ENCODE peak calls at places on chromosomes 1 and 21, in ten cellular contexts. One of them, this sample, is unnamed.
A peak's percentile ranks its signal among the peaks of the same experiment; 100 is the strongest.

GRCh38 chr21:36381841-36382589 is 3.2 kb upstream of the CHAF1B start:
- DNase-seq in HFFc6: no peak
- DNase-seq in globus pallidus: no peak
- DNase-seq in psoas muscle: no peak
- DNase-seq in IMR-90: peak; percentile 9
- DNase-seq in posterior vena cava: no peak
- DNase-seq in left lung: no peak
- DNase-seq in activated T-helper 1 cell treated with anti-CD3 and anti-CD28 coated beads, Interleukin-12 subunit alpha, Interleukin-12 subunit beta, Interleukin-2, Interleukin-4 antibody, amounts not matched to agents 30 ng/mL and 10 ng/mL and 1 ng/mL, durations not matched to agents 14 hours and 24 hours and 36 hours: no peak
- DNase-seq in activated T-cell treated with anti-CD3 and anti-CD28 coated beads for 24 hours: no peak
- DNase-seq in dorsolateral prefrontal cortex: no peak
- DNase-seq in this sample: no peak

GRCh38 chr1:47024138-47024856 is 828 bp downstream of the CYP4X1 start:
- DNase-seq in psoas muscle: no peak
- DNase-seq in activated T-helper 1 cell treated with anti-CD3 and anti-CD28 coated beads, Interleukin-12 subunit alpha, Interleukin-12 subunit beta, Interleukin-2, Interleukin-4 antibody, amounts not matched to agents 30 ng/mL and 10 ng/mL and 1 ng/mL, durations not matched to agents 14 hours and 24 hours and 36 hours: no peak
- DNase-seq in globus pallidus: no peak
- DNase-seq in left lung: no peak
- DNase-seq in HFFc6: no peak
- DNase-seq in activated T-cell treated with anti-CD3 and anti-CD28 coated beads for 24 hours: no peak
- DNase-seq in IMR-90: no peak
- DNase-seq in posterior vena cava: no peak
- DNase-seq in dorsolateral prefrontal cortex: no peak
- DNase-seq in this sample: no peak

GRCh38 chr1:40479156-40479555 is 2.1 kb downstream of the ZFP69 start:
- DNase-seq in posterior vena cava: no peak
- DNase-seq in psoas muscle: no peak
- DNase-seq in IMR-90: no peak
- DNase-seq in activated T-cell treated with anti-CD3 and anti-CD28 coated beads for 24 hours: no peak
- DNase-seq in activated T-helper 1 cell treated with anti-CD3 and anti-CD28 coated beads, Interleukin-12 subunit alpha, Interleukin-12 subunit beta, Interleukin-2, Interleukin-4 antibody, amounts not matched to agents 30 ng/mL and 10 ng/mL and 1 ng/mL, durations not matched to agents 14 hours and 24 hours and 36 hours: no peak
- DNase-seq in HFFc6: no peak
- DNase-seq in left lung: no peak
- DNase-seq in dorsolateral prefrontal cortex: no peak
- DNase-seq in globus pallidus: no peak
- DNase-seq in this sample: no peak

GRCh38 chr1:64814427-64814826 is 69.6 kb downstream of the RAVER2 start:
- DNase-seq in activated T-helper 1 cell treated with anti-CD3 and anti-CD28 coated beads, Interleukin-12 subunit alpha, Interleukin-12 subunit beta, Interleukin-2, Interleukin-4 antibody, amounts not matched to agents 30 ng/mL and 10 ng/mL and 1 ng/mL, durations not matched to agents 14 hours and 24 hours and 36 hours: no peak
- DNase-seq in IMR-90: no peak
- DNase-seq in globus pallidus: no peak
- DNase-seq in psoas muscle: no peak
- DNase-seq in left lung: no peak
- DNase-seq in dorsolateral prefrontal cortex: no peak
- DNase-seq in HFFc6: no peak
- DNase-seq in activated T-cell treated with anti-CD3 and anti-CD28 coated beads for 24 hours: no peak
- DNase-seq in posterior vena cava: no peak
- DNase-seq in this sample: no peak

GRCh38 chr1:68293609-68294353 is 61.5 kb upstream of the WLS start:
- DNase-seq in HFFc6: no peak
- DNase-seq in dorsolateral prefrontal cortex: no peak
- DNase-seq in psoas muscle: no peak
- DNase-seq in activated T-helper 1 cell treated with anti-CD3 and anti-CD28 coated beads, Interleukin-12 subunit alpha, Interleukin-12 subunit beta, Interleukin-2, Interleukin-4 antibody, amounts not matched to agents 30 ng/mL and 10 ng/mL and 1 ng/mL, durations not matched to agents 14 hours and 24 hours and 36 hours: no peak
- DNase-seq in globus pallidus: no peak
- DNase-seq in activated T-cell treated with anti-CD3 and anti-CD28 coated beads for 24 hours: no peak
- DNase-seq in posterior vena cava: no peak
- DNase-seq in left lung: no peak
- DNase-seq in IMR-90: peak; percentile 45
- DNase-seq in this sample: no peak

GRCh38 chr1:2236695-2237677 is 8.9 kb downstream of the SKI start:
- DNase-seq in left lung: no peak
- DNase-seq in IMR-90: no peak
- DNase-seq in globus pallidus: no peak
- DNase-seq in activated T-cell treated with anti-CD3 and anti-CD28 coated beads for 24 hours: no peak
- DNase-seq in posterior vena cava: no peak
- DNase-seq in psoas muscle: no peak
- DNase-seq in HFFc6: no peak
- DNase-seq in dorsolateral prefrontal cortex: peak; percentile 68
- DNase-seq in activated T-helper 1 cell treated with anti-CD3 and anti-CD28 coated beads, Interleukin-12 subunit alpha, Interleukin-12 subunit beta, Interleukin-2, Interleukin-4 antibody, amounts not matched to agents 30 ng/mL and 10 ng/mL and 1 ng/mL, durations not matched to agents 14 hours and 24 hours and 36 hours: no peak
- DNase-seq in this sample: no peak

GRCh38 chr1:152050886-152051764 is 14.3 kb upstream of the S100A11 start:
- DNase-seq in globus pallidus: no peak
- DNase-seq in HFFc6: peak; percentile 28
- DNase-seq in IMR-90: peak; percentile 25
- DNase-seq in psoas muscle: no peak
- DNase-seq in activated T-cell treated with anti-CD3 and anti-CD28 coated beads for 24 hours: no peak
- DNase-seq in posterior vena cava: no peak
- DNase-seq in activated T-helper 1 cell treated with anti-CD3 and anti-CD28 coated beads, Interleukin-12 subunit alpha, Interleukin-12 subunit beta, Interleukin-2, Interleukin-4 antibody, amounts not matched to agents 30 ng/mL and 10 ng/mL and 1 ng/mL, durations not matched to agents 14 hours and 24 hours and 36 hours: no peak
- DNase-seq in dorsolateral prefrontal cortex: no peak
- DNase-seq in left lung: no peak
- DNase-seq in this sample: no peak

GRCh38 chr1:211371406-211372105 is 44.9 kb downstream of the TRAF5 start:
- DNase-seq in HFFc6: no peak
- DNase-seq in activated T-cell treated with anti-CD3 and anti-CD28 coated beads for 24 hours: no peak
- DNase-seq in IMR-90: peak; percentile 65
- DNase-seq in psoas muscle: no peak
- DNase-seq in dorsolateral prefrontal cortex: no peak
- DNase-seq in left lung: no peak
- DNase-seq in posterior vena cava: no peak
- DNase-seq in activated T-helper 1 cell treated with anti-CD3 and anti-CD28 coated beads, Interleukin-12 subunit alpha, Interleukin-12 subunit beta, Interleukin-2, Interleukin-4 antibody, amounts not matched to agents 30 ng/mL and 10 ng/mL and 1 ng/mL, durations not matched to agents 14 hours and 24 hours and 36 hours: no peak
- DNase-seq in globus pallidus: no peak
- DNase-seq in this sample: no peak

GRCh38 chr21:27024971-27025370 is 58.1 kb upstream of the ADAMTS5 start:
- DNase-seq in psoas muscle: no peak
- DNase-seq in activated T-helper 1 cell treated with anti-CD3 and anti-CD28 coated beads, Interleukin-12 subunit alpha, Interleukin-12 subunit beta, Interleukin-2, Interleukin-4 antibody, amounts not matched to agents 30 ng/mL and 10 ng/mL and 1 ng/mL, durations not matched to agents 14 hours and 24 hours and 36 hours: no peak
- DNase-seq in left lung: no peak
- DNase-seq in IMR-90: peak; percentile 13
- DNase-seq in posterior vena cava: no peak
- DNase-seq in activated T-cell treated with anti-CD3 and anti-CD28 coated beads for 24 hours: no peak
- DNase-seq in dorsolateral prefrontal cortex: no peak
- DNase-seq in globus pallidus: no peak
- DNase-seq in HFFc6: no peak
- DNase-seq in this sample: no peak

GRCh38 chr1:42957880-42958487 is 684 bp downstream of the SLC2A1 start:
- DNase-seq in activated T-cell treated with anti-CD3 and anti-CD28 coated beads for 24 hours: peak; percentile 52
- DNase-seq in dorsolateral prefrontal cortex: peak; percentile 39
- DNase-seq in activated T-helper 1 cell treated with anti-CD3 and anti-CD28 coated beads, Interleukin-12 subunit alpha, Interleukin-12 subunit beta, Interleukin-2, Interleukin-4 antibody, amounts not matched to agents 30 ng/mL and 10 ng/mL and 1 ng/mL, durations not matched to agents 14 hours and 24 hours and 36 hours: peak; percentile 71
- DNase-seq in posterior vena cava: peak; percentile 86
- DNase-seq in globus pallidus: peak; percentile 69
- DNase-seq in HFFc6: peak; percentile 36
- DNase-seq in left lung: peak; percentile 84
- DNase-seq in psoas muscle: peak; percentile 60
- DNase-seq in IMR-90: peak; percentile 40
- DNase-seq in this sample: peak; percentile 41

GRCh38 chr1:25482211-25482610 is 51.5 kb downstream of the MACO1 start:
- DNase-seq in activated T-helper 1 cell treated with anti-CD3 and anti-CD28 coated beads, Interleukin-12 subunit alpha, Interleukin-12 subunit beta, Interleukin-2, Interleukin-4 antibody, amounts not matched to agents 30 ng/mL and 10 ng/mL and 1 ng/mL, durations not matched to agents 14 hours and 24 hours and 36 hours: no peak
- DNase-seq in psoas muscle: no peak
- DNase-seq in dorsolateral prefrontal cortex: no peak
- DNase-seq in IMR-90: no peak
- DNase-seq in HFFc6: no peak
- DNase-seq in left lung: no peak
- DNase-seq in activated T-cell treated with anti-CD3 and anti-CD28 coated beads for 24 hours: no peak
- DNase-seq in posterior vena cava: no peak
- DNase-seq in globus pallidus: no peak
- DNase-seq in this sample: no peak

GRCh38 chr1:209641216-209642181 is 10.7 kb downstream of the LAMB3 start:
- DNase-seq in posterior vena cava: peak; percentile 90
- DNase-seq in activated T-cell treated with anti-CD3 and anti-CD28 coated beads for 24 hours: no peak
- DNase-seq in activated T-helper 1 cell treated with anti-CD3 and anti-CD28 coated beads, Interleukin-12 subunit alpha, Interleukin-12 subunit beta, Interleukin-2, Interleukin-4 antibody, amounts not matched to agents 30 ng/mL and 10 ng/mL and 1 ng/mL, durations not matched to agents 14 hours and 24 hours and 36 hours: no peak
- DNase-seq in dorsolateral prefrontal cortex: no peak
- DNase-seq in left lung: no peak
- DNase-seq in psoas muscle: peak; percentile 92
- DNase-seq in globus pallidus: peak; percentile 93
- DNase-seq in IMR-90: no peak
- DNase-seq in HFFc6: no peak
- DNase-seq in this sample: peak; percentile 91

GRCh38 chr21:45049725-45050359 is 24.5 kb upstream of the ADARB1 start:
- DNase-seq in posterior vena cava: peak; percentile 79
- DNase-seq in dorsolateral prefrontal cortex: no peak
- DNase-seq in activated T-helper 1 cell treated with anti-CD3 and anti-CD28 coated beads, Interleukin-12 subunit alpha, Interleukin-12 subunit beta, Interleukin-2, Interleukin-4 antibody, amounts not matched to agents 30 ng/mL and 10 ng/mL and 1 ng/mL, durations not matched to agents 14 hours and 24 hours and 36 hours: no peak
- DNase-seq in HFFc6: no peak
- DNase-seq in left lung: no peak
- DNase-seq in activated T-cell treated with anti-CD3 and anti-CD28 coated beads for 24 hours: no peak
- DNase-seq in psoas muscle: no peak
- DNase-seq in globus pallidus: no peak
- DNase-seq in IMR-90: peak; percentile 47
- DNase-seq in this sample: no peak

GRCh38 chr1:237709355-237709754 is 181.4 kb downstream of the ZP4 start:
- DNase-seq in activated T-cell treated with anti-CD3 and anti-CD28 coated beads for 24 hours: no peak
- DNase-seq in activated T-helper 1 cell treated with anti-CD3 and anti-CD28 coated beads, Interleukin-12 subunit alpha, Interleukin-12 subunit beta, Interleukin-2, Interleukin-4 antibody, amounts not matched to agents 30 ng/mL and 10 ng/mL and 1 ng/mL, durations not matched to agents 14 hours and 24 hours and 36 hours: no peak
- DNase-seq in psoas muscle: no peak
- DNase-seq in HFFc6: no peak
- DNase-seq in IMR-90: no peak
- DNase-seq in posterior vena cava: no peak
- DNase-seq in globus pallidus: no peak
- DNase-seq in dorsolateral prefrontal cortex: no peak
- DNase-seq in left lung: no peak
- DNase-seq in this sample: no peak

GRCh38 chr1:57118948-57119637 is 153.3 kb upstream of the C8B start:
- DNase-seq in dorsolateral prefrontal cortex: no peak
- DNase-seq in globus pallidus: no peak
- DNase-seq in psoas muscle: no peak
- DNase-seq in activated T-cell treated with anti-CD3 and anti-CD28 coated beads for 24 hours: no peak
- DNase-seq in posterior vena cava: no peak
- DNase-seq in left lung: no peak
- DNase-seq in HFFc6: no peak
- DNase-seq in activated T-helper 1 cell treated with anti-CD3 and anti-CD28 coated beads, Interleukin-12 subunit alpha, Interleukin-12 subunit beta, Interleukin-2, Interleukin-4 antibody, amounts not matched to agents 30 ng/mL and 10 ng/mL and 1 ng/mL, durations not matched to agents 14 hours and 24 hours and 36 hours: no peak
- DNase-seq in IMR-90: no peak
- DNase-seq in this sample: no peak

GRCh38 chr1:200907611-200908097 is 13.0 kb downstream of the INAVA start:
- DNase-seq in HFFc6: no peak
- DNase-seq in dorsolateral prefrontal cortex: no peak
- DNase-seq in activated T-cell treated with anti-CD3 and anti-CD28 coated beads for 24 hours: no peak
- DNase-seq in globus pallidus: no peak
- DNase-seq in activated T-helper 1 cell treated with anti-CD3 and anti-CD28 coated beads, Interleukin-12 subunit alpha, Interleukin-12 subunit beta, Interleukin-2, Interleukin-4 antibody, amounts not matched to agents 30 ng/mL and 10 ng/mL and 1 ng/mL, durations not matched to agents 14 hours and 24 hours and 36 hours: no peak
- DNase-seq in psoas muscle: no peak
- DNase-seq in posterior vena cava: peak; percentile 38
- DNase-seq in left lung: no peak
- DNase-seq in IMR-90: no peak
- DNase-seq in this sample: no peak